ENCODE peak calls at places on chromosomes 16 and 17, in four cellular contexts. V is left cardiac atrium, K is cardiac muscle cell, D is A549. E is an unnamed sample.

GRCh38 chr17:40545660-40546059 is 19.6 kb downstream of the CCR7 start:
- DNase-seq in V (peak), K (no peak), D (no peak), E (no peak)

GRCh38 chr17:28406478-28406824 is 439 bp upstream of the SLC46A1 start:
- DNase-seq in V (no peak), K (no peak), D (no peak), E (no peak)

GRCh38 chr17:37642706-37643105 is 540 bp downstream of the DDX52 start:
- DNase-seq in V (no peak), K (peak), D (peak), E (no peak)

GRCh38 chr17:37555386-37555785 is 53.8 kb downstream of the SYNRG start:
- DNase-seq in V (no peak), K (no peak), D (no peak), E (no peak)

GRCh38 chr17:63250830-63251229 is 195.3 kb downstream of the CYB561 start:
- DNase-seq in V (no peak), K (no peak), D (no peak), E (no peak)

GRCh38 chr17:74417178-74418045 is 14.5 kb upstream of the GPRC5C start:
- DNase-seq in V (no peak), K (no peak), D (peak), E (no peak)

GRCh38 chr17:57050303-57050702 is 34.7 kb upstream of the AKAP1 start:
- DNase-seq in V (no peak), K (no peak), D (no peak), E (no peak)

GRCh38 chr17:65053354-65053881 is 3.1 kb downstream of the GNA13 start:
- DNase-seq in V (no peak), K (no peak), D (no peak), E (no peak)

GRCh38 chr16:87035053-87035452 is 282.1 kb downstream of the C16orf95 start:
- DNase-seq in V (no peak), K (no peak), D (no peak), E (no peak)

GRCh38 chr17:81386646-81387234 is 8.5 kb upstream of the BAHCC1 start:
- DNase-seq in V (peak), K (peak), D (no peak), E (peak)

GRCh38 chr17:41522301-41523224 is 3.9 kb upstream of the KRT15 start:
- DNase-seq in V (no peak), K (no peak), D (no peak), E (no peak)

GRCh38 chr16:72739577-72739976 is 308.4 kb downstream of the ZFHX3 start:
- DNase-seq in V (no peak), K (peak), D (no peak), E (no peak)